ENCODE peak calls at places on chromosomes 16 and 17, in eight cellular contexts. Q, N, M, D, U, A, B and E are unnamed samples.

GRCh38 chr17:13581925-13582324 is 19.8 kb downstream of the HS3ST3A1 start:
- DNase-seq in Q (no peak), N (no peak), M (no peak), D (no peak), U (no peak), A (no peak), B (no peak), E (peak; percentile 75)

GRCh38 chr16:1042076-1042744 is 30.3 kb upstream of the SSTR5 start:
- DNase-seq in Q (no peak), N (no peak), M (no peak), D (no peak), U (no peak), A (no peak), B (no peak), E (no peak)

GRCh38 chr16:55323637-55324490 is at the start of gene IRX6:
- DNase-seq in Q (no peak), N (no peak), M (no peak), D (no peak), U (no peak), A (no peak), B (peak; percentile 81), E (no peak)

GRCh38 chr17:75535119-75535537 is 9.6 kb downstream of the LLGL2 start:
- DNase-seq in Q (peak; percentile 79), N (peak; percentile 57), M (no peak), D (no peak), U (peak; percentile 88), A (peak; percentile 89), B (no peak), E (no peak)

GRCh38 chr16:50676684-50677225 is 4.4 kb downstream of the SNX20 start:
- DNase-seq in Q (no peak), N (no peak), M (no peak), D (no peak), U (peak; percentile 63), A (no peak), B (peak; percentile 45), E (no peak)

GRCh38 chr17:76439314-76439928 is 13.5 kb downstream of the UBE2O start:
- DNase-seq in Q (no peak), N (no peak), M (no peak), D (no peak), U (no peak), A (no peak), B (peak; percentile 27), E (no peak)

GRCh38 chr17:76506408-76507328 is 5.4 kb upstream of the RHBDF2 start:
- DNase-seq in Q (peak; percentile 85), N (peak; percentile 86), M (peak; percentile 88), D (no peak), U (peak; percentile 96), A (peak; percentile 77), B (peak; percentile 94), E (peak; percentile 51)

GRCh38 chr17:42287305-42288077 is 807 bp upstream of the STAT5A start:
- DNase-seq in Q (peak; percentile 66), N (peak; percentile 25), M (peak; percentile 40), D (no peak), U (peak; percentile 87), A (peak; percentile 71), B (peak; percentile 88), E (no peak)

GRCh38 chr17:81502471-81503017 is 10.1 kb downstream of the ACTG1 start:
- DNase-seq in Q (no peak), N (no peak), M (no peak), D (no peak), U (no peak), A (no peak), B (no peak), E (no peak)

GRCh38 chr16:31298340-31298739 is 38.6 kb downstream of the ITGAM start:
- DNase-seq in Q (no peak), N (no peak), M (no peak), D (no peak), U (no peak), A (no peak), B (no peak), E (no peak)

GRCh38 chr16:52569296-52569695 is 22.4 kb upstream of the TOX3 start:
- DNase-seq in Q (no peak), N (no peak), M (no peak), D (no peak), U (no peak), A (no peak), B (no peak), E (no peak)

GRCh38 chr17:19336938-19337711 is 25.4 kb downstream of the B9D1 start:
- DNase-seq in Q (no peak), N (no peak), M (no peak), D (no peak), U (peak; percentile 81), A (no peak), B (peak; percentile 61), E (no peak)

GRCh38 chr17:75661531-75661930 is 5.4 kb downstream of the RECQL5 start:
- DNase-seq in Q (no peak), N (no peak), M (no peak), D (no peak), U (no peak), A (no peak), B (peak; percentile 14), E (no peak)